ENCODE peak calls at places on chromosomes 11 and 22, in nine cellular contexts. H is GM23338, P is IMR-90, R is pancreas, X is AG10803, B is adrenal gland, A is BJ, Y is dorsolateral prefrontal cortex, N is lower leg skin. S is an unnamed sample.

GRCh38 chr22:46162771-46163170 is 12.4 kb downstream of the PPARA start:
- DNase-seq in B (no peak), X (no peak), Y (no peak), P (no peak), A (no peak), N (no peak), R (peak; percentile 33), H (no peak), S (no peak)

GRCh38 chr11:91795139-91795887 is 429.3 kb upstream of the FAT3 start:
- DNase-seq in H (no peak), B (no peak), A (no peak), X (no peak), P (no peak), N (no peak), R (no peak), Y (no peak), S (peak; percentile 61)

GRCh38 chr22:17359501-17359900 is 9.8 kb upstream of the CECR2 start:
- DNase-seq in X (no peak), P (no peak), Y (no peak), R (no peak), N (no peak), A (no peak), H (no peak), B (no peak), S (no peak)

GRCh38 chr11:62713343-62713742 is 5.9 kb downstream of the GNG3 start:
- DNase-seq in N (no peak), H (no peak), B (peak; percentile 65), A (no peak), X (no peak), Y (no peak), P (no peak), R (peak; percentile 61), S (no peak)

GRCh38 chr11:20374746-20375305 is 11.3 kb downstream of the HTATIP2 start:
- DNase-seq in A (no peak), P (peak; percentile 37), Y (no peak), B (no peak), R (no peak), N (no peak), H (no peak), X (no peak), S (no peak)

GRCh38 chr22:19430890-19431541 is 517 bp downstream of the HIRA start:
- DNase-seq in Y (no peak), R (peak; percentile 64), A (no peak), B (peak; percentile 43), P (peak; percentile 19), H (peak; percentile 66), N (peak; percentile 87), X (peak; percentile 25), S (peak; percentile 35)

GRCh38 chr11:7892059-7892699 is 38.9 kb downstream of the OR10A6 start:
- DNase-seq in B (no peak), R (no peak), N (no peak), P (peak; percentile 88), H (no peak), Y (no peak), X (peak; percentile 88), A (peak; percentile 40), S (no peak)

GRCh38 chr11:35786918-35787557 is 124.5 kb downstream of the TRIM44 start:
- DNase-seq in X (peak; percentile 77), Y (no peak), P (peak; percentile 73), A (no peak), N (no peak), R (no peak), H (no peak), B (no peak), S (peak; percentile 52)

GRCh38 chr11:18394300-18394927 is at the start of gene LDHA:
- DNase-seq in P (peak; percentile 94), H (peak; percentile 88), N (peak; percentile 100), B (peak; percentile 99), Y (peak; percentile 93), X (peak; percentile 97), A (peak; percentile 75), R (peak; percentile 98), S (peak; percentile 99)

GRCh38 chr11:18393581-18394299 is 623 bp upstream of the LDHA start:
- DNase-seq in Y (no peak), A (no peak), P (no peak), N (no peak), H (no peak), B (peak; percentile 58), X (no peak), R (peak; percentile 37), S (no peak)

GRCh38 chr11:18394928-18395734 is 768 bp downstream of the LDHA start:
- DNase-seq in N (no peak), R (peak; percentile 34), A (no peak), H (peak; percentile 40), Y (no peak), X (no peak), P (peak; percentile 3), B (peak; percentile 43), S (no peak)

GRCh38 chr11:18390088-18390487 is 4.3 kb upstream of the LDHA start:
- DNase-seq in H (no peak), B (no peak), Y (no peak), N (no peak), A (no peak), X (no peak), P (no peak), R (no peak), S (no peak)

GRCh38 chr11:18392434-18393321 is 1.7 kb upstream of the LDHA start:
- DNase-seq in P (no peak), R (no peak), Y (no peak), B (no peak), H (peak; percentile 12), X (peak; percentile 29), A (no peak), N (no peak), S (no peak)
- H3K4me3 ChIP-seq in P (no peak overlapping the region), R (no peak overlapping the region), Y (no peak overlapping the region), B (no peak overlapping the region), H (no peak overlapping the region), X (no peak overlapping the region), A (no peak overlapping the region), N (no peak overlapping the region), S (no peak overlapping the region)

GRCh38 chr11:124799384-124800225 is 601 bp downstream of the MSANTD2 start:
- DNase-seq in P (peak; percentile 18), R (peak; percentile 49), B (peak; percentile 37), H (peak; percentile 65), Y (peak; percentile 28), N (peak; percentile 87), X (peak; percentile 7), A (no peak), S (peak; percentile 31)

GRCh38 chr11:124798991-124799383 is 1.2 kb downstream of the MSANTD2 start:
- DNase-seq in B (no peak), H (peak; percentile 56), P (peak; percentile 77), N (no peak), X (peak; percentile 88), Y (no peak), R (no peak), A (no peak), S (peak; percentile 62)

GRCh38 chr11:124801636-124802312 is 1.6 kb upstream of the MSANTD2 start:
- DNase-seq in B (no peak), Y (no peak), N (no peak), A (no peak), H (no peak), R (no peak), X (peak; percentile 62), P (peak; percentile 22), S (no peak)

GRCh38 chr11:124800226-124800929 is at the start of gene MSANTD2:
- DNase-seq in P (peak; percentile 79), A (no peak), Y (peak; percentile 81), X (peak; percentile 73), R (peak; percentile 80), N (peak; percentile 95), H (peak; percentile 90), B (peak; percentile 80), S (peak; percentile 89)

DNA sequence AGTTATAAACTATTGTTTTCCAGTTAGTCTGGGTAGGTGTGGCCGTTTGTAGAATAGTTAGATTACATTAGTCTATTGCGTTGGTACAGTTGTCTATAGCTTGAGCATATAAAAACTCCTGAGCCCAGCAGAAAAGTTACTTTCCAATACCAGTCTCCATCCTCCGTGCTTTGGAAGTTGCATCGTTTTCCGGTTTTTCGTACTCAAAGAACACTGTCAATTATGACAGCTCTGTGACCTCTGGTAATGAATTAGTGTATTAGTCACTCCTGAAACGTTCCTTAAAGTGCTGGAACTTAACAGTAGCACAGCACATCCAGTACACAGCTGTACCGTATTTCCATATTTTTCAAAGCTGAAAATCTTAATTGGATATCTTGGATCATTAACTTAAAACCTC is 808 bp upstream of the MSANTD2 start:
- DNase-seq in Y (no peak), H (no peak), X (peak; percentile 42), R (no peak), B (no peak), N (no peak), A (no peak), P (peak; percentile 39), S (no peak)
- TF ChIP-seq CTCF in Y (no peak), H (no peak), X (no peak), R (no peak), B (no peak), N (no peak), A (no peak), P (no peak), S (no peak)

GRCh38 chr22:27370281-27370680 is 431.3 kb downstream of the MN1 start:
- DNase-seq in H (no peak), R (no peak), A (no peak), B (no peak), X (no peak), P (no peak), Y (no peak), N (no peak), S (no peak)

GRCh38 chr22:27370987-27371386 is 430.6 kb downstream of the MN1 start:
- DNase-seq in B (no peak), A (no peak), R (no peak), P (no peak), X (no peak), Y (no peak), H (no peak), N (peak; percentile 39), S (no peak)

GRCh38 chr22:27372969-27373670 is 428.4 kb downstream of the MN1 start:
- DNase-seq in B (no peak), X (no peak), P (no peak), Y (no peak), R (peak; percentile 88), N (peak; percentile 79), A (no peak), H (peak; percentile 94), S (no peak)

GRCh38 chr22:27377501-27377900 is 424.1 kb downstream of the MN1 start:
- DNase-seq in B (no peak), Y (no peak), N (no peak), X (no peak), R (peak; percentile 68), H (no peak), A (no peak), P (no peak), S (no peak)

GRCh38 chr22:27372364-27372763 is 429.2 kb downstream of the MN1 start:
- DNase-seq in B (no peak), R (no peak), H (no peak), A (no peak), P (no peak), Y (no peak), X (no peak), N (no peak), S (no peak)
- H3K4me3 ChIP-seq in B (no peak overlapping the region), R (no peak overlapping the region), H (no peak overlapping the region), A (no peak overlapping the region), P (no peak overlapping the region), Y (no peak overlapping the region), X (no peak overlapping the region), N (no peak overlapping the region), S (no peak overlapping the region)

DNA sequence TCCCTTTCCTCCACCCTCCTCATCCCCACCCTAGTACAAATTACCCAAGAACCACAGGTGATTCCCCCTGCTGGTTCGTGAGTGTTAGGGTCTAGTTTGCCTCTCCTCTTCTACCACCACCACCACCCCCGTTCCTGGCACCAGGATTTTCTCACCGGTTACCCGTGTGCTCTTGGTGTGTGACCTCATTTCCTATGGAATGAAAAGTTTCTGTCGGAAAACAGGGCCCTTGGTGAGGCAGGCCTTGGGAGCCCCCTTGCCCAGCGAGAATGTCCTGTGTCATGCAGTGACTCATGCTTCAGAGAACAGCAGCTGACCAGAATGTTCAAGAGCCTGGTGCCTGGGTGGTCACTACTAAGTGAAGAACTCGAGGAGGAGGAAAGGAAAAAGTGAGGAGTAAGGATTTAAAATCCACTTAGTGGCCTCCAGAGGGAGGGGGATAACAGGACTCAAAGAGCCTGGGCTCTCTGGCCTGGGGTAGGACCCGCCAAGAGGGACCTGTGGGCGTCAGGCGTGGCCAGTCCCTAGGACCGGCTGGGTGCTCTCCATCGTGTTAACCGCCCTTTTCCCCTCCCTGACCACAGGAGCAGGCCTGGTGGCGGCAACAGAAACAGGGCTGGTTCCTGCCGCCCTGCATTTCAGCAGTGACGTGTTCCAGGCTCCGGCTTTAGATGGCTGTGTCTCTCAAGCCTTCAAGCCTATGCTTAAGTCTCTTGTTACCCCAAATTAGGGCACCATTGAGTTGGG is 30.2 kb downstream of the C22orf31 start:
- DNase-seq in A (peak; percentile 74), Y (no peak), R (peak; percentile 56), H (peak; percentile 82), B (peak; percentile 79), P (peak; percentile 98), X (peak; percentile 87), N (no peak), S (peak; percentile 99)
- TF ChIP-seq CTCF in A (peak; percentile 9), Y (no peak), R (no peak), H (peak; percentile 21), B (no peak), P (peak; percentile 13), X (peak; percentile 30), N (no peak), S (peak; percentile 9)